ENCODE peak calls at places on chromosomes 5 and 9, in eight cellular contexts. T is H1; R is stimulated activated CD8-positive, alpha-beta memory T cell treated with anti-CD3 and anti-CD28 coated beads, Interleukin-15, amount 100 ng/mL, for 24 hours; Y is fibroblast of pulmonary artery; H is SJSA1; Z is bronchial epithelial cell; M is stimulated activated CD4-positive, alpha-beta T cell treated with anti-CD3 and anti-CD28 coated beads, Interleukin-2, amount 100 ng/mL, for 48 hours; I is NCI-H1105. C is an unnamed sample.

GRCh38 chr5:135315394-135315793 is 83.6 kb downstream of the MACROH2A1 start:
- DNase-seq in Z (no peak), R (no peak), I (no peak), M (no peak), Y (no peak), H (peak), T (no peak), C (no peak)

GRCh38 chr9:94097788-94098413 is 13.6 kb downstream of the PTPDC1 start:
- DNase-seq in Y (peak), M (no peak), R (no peak), Z (peak), T (no peak), H (peak), I (no peak), C (no peak)

GRCh38 chr5:164175083-164175482 is 669.7 kb downstream of the MAT2B start:
- DNase-seq in Z (peak), H (no peak), I (no peak), T (no peak), Y (peak), M (no peak), R (no peak), C (no peak)

GRCh38 chr5:81035522-81035921 is 75.4 kb downstream of the RASGRF2 start:
- DNase-seq in Y (no peak), M (no peak), R (no peak), I (no peak), Z (no peak), T (no peak), H (no peak), C (no peak)

GRCh38 chr9:114287001-114287762 is 35.7 kb upstream of the ORM1 start:
- DNase-seq in Y (no peak), R (no peak), Z (no peak), M (no peak), I (no peak), T (peak), H (peak), C (peak)

GRCh38 chr5:24059006-24059405 is 551.6 kb downstream of the PRDM9 start:
- DNase-seq in R (no peak), T (no peak), Z (no peak), I (no peak), Y (peak), H (no peak), M (no peak), C (no peak)

GRCh38 chr5:20088361-20088760 is 100.4 kb upstream of the CDH18 start:
- DNase-seq in T (no peak), Y (no peak), Z (no peak), H (no peak), M (no peak), R (no peak), I (no peak), C (no peak)

GRCh38 chr9:128205296-128205944 is 2.2 kb downstream of the DNM1 start:
- DNase-seq in Z (no peak), I (no peak), R (no peak), H (no peak), T (no peak), M (no peak), Y (no peak), C (no peak)

GRCh38 chr9:114218264-114219120 is 63.2 kb downstream of the COL27A1 start:
- DNase-seq in T (no peak), M (no peak), H (no peak), Y (no peak), Z (no peak), R (no peak), I (no peak), C (no peak)

GRCh38 chr9:134605969-134606363 is 35.6 kb upstream of the COL5A1 start:
- DNase-seq in Z (no peak), R (no peak), T (no peak), M (no peak), H (no peak), Y (no peak), I (no peak), C (no peak)

GRCh38 chr5:78887384-78888118 is 97.6 kb downstream of the ARSB start:
- DNase-seq in Z (no peak), R (no peak), H (no peak), T (no peak), M (no peak), I (no peak), Y (no peak), C (no peak)

GRCh38 chr5:78300464-78301045 is 6.1 kb upstream of the AP3B1 start:
- DNase-seq in T (no peak), Y (peak), M (no peak), Z (peak), I (no peak), R (no peak), H (no peak), C (no peak)